ENCODE peak calls at places on chromosomes 16 and 17, in seven cellular contexts. One of them, this sample, is unnamed.

GRCh38 chr17:38703742-38704644 is 1.1 kb upstream of the MLLT6 start:
- DNase-seq in activated T-cell treated with anti-CD3 and anti-CD28 coated beads for 1 hour: peak; percentile 58
- DNase-seq in iPS-NIHi11: peak; percentile 88
- DNase-seq in amniotic stem cell: no peak
- DNase-seq in RCC 7860: no peak
- DNase-seq in NCI-H1436: peak; percentile 90
- DNase-seq in fibroblast of mammary gland: peak; percentile 26
- DNase-seq in this sample: peak; percentile 52

GRCh38 chr17:28481081-28481571 is 7.7 kb downstream of the SLC13A2 start:
- DNase-seq in activated T-cell treated with anti-CD3 and anti-CD28 coated beads for 1 hour: no peak
- DNase-seq in iPS-NIHi11: no peak
- DNase-seq in amniotic stem cell: no peak
- DNase-seq in RCC 7860: no peak
- DNase-seq in NCI-H1436: no peak
- DNase-seq in fibroblast of mammary gland: no peak
- DNase-seq in this sample: peak; percentile 11

GRCh38 chr17:33292184-33292980 is 713 bp downstream of the ASIC2 start:
- DNase-seq in activated T-cell treated with anti-CD3 and anti-CD28 coated beads for 1 hour: no peak
- DNase-seq in iPS-NIHi11: peak; percentile 73
- DNase-seq in amniotic stem cell: no peak
- DNase-seq in RCC 7860: no peak
- DNase-seq in NCI-H1436: no peak
- DNase-seq in fibroblast of mammary gland: peak; percentile 22
- DNase-seq in this sample: peak; percentile 48

GRCh38 chr17:64504769-64505319 is 1.2 kb downstream of the DDX5 start:
- DNase-seq in activated T-cell treated with anti-CD3 and anti-CD28 coated beads for 1 hour: no peak
- DNase-seq in iPS-NIHi11: no peak
- DNase-seq in amniotic stem cell: no peak
- DNase-seq in RCC 7860: no peak
- DNase-seq in NCI-H1436: no peak
- DNase-seq in fibroblast of mammary gland: peak; percentile 54
- DNase-seq in this sample: no peak

GRCh38 chr16:85331685-85332084 is 219.4 kb upstream of the CIBAR2 start:
- DNase-seq in activated T-cell treated with anti-CD3 and anti-CD28 coated beads for 1 hour: no peak
- DNase-seq in iPS-NIHi11: no peak
- DNase-seq in amniotic stem cell: no peak
- DNase-seq in RCC 7860: no peak
- DNase-seq in NCI-H1436: no peak
- DNase-seq in fibroblast of mammary gland: no peak
- DNase-seq in this sample: no peak

GRCh38 chr17:80790021-80790765 is 201.4 kb upstream of the CHMP6 start:
- DNase-seq in activated T-cell treated with anti-CD3 and anti-CD28 coated beads for 1 hour: no peak
- DNase-seq in iPS-NIHi11: no peak
- DNase-seq in amniotic stem cell: no peak
- DNase-seq in RCC 7860: no peak
- DNase-seq in NCI-H1436: no peak
- DNase-seq in fibroblast of mammary gland: no peak
- DNase-seq in this sample: no peak

GRCh38 chr16:64982581-64982980 is 139.3 kb downstream of the CDH11 start:
- DNase-seq in activated T-cell treated with anti-CD3 and anti-CD28 coated beads for 1 hour: no peak
- DNase-seq in iPS-NIHi11: no peak
- DNase-seq in amniotic stem cell: no peak
- DNase-seq in RCC 7860: no peak
- DNase-seq in NCI-H1436: no peak
- DNase-seq in fibroblast of mammary gland: peak; percentile 52
- DNase-seq in this sample: peak; percentile 54

GRCh38 chr16:82756283-82756599 is 129.5 kb downstream of the CDH13 start:
- DNase-seq in activated T-cell treated with anti-CD3 and anti-CD28 coated beads for 1 hour: no peak
- DNase-seq in iPS-NIHi11: no peak
- DNase-seq in amniotic stem cell: no peak
- DNase-seq in RCC 7860: no peak
- DNase-seq in NCI-H1436: no peak
- DNase-seq in fibroblast of mammary gland: peak; percentile 20
- DNase-seq in this sample: no peak

GRCh38 chr16:88118376-88118775 is 167.1 kb downstream of the BANP start:
- DNase-seq in activated T-cell treated with anti-CD3 and anti-CD28 coated beads for 1 hour: no peak
- DNase-seq in iPS-NIHi11: no peak
- DNase-seq in amniotic stem cell: no peak
- DNase-seq in RCC 7860: no peak
- DNase-seq in NCI-H1436: no peak
- DNase-seq in fibroblast of mammary gland: no peak
- DNase-seq in this sample: peak; percentile 11

GRCh38 chr16:50684823-50685455 is 3.8 kb upstream of the SNX20 start:
- DNase-seq in activated T-cell treated with anti-CD3 and anti-CD28 coated beads for 1 hour: no peak
- DNase-seq in iPS-NIHi11: no peak
- DNase-seq in amniotic stem cell: no peak
- DNase-seq in RCC 7860: no peak
- DNase-seq in NCI-H1436: no peak
- DNase-seq in fibroblast of mammary gland: no peak
- DNase-seq in this sample: no peak

GRCh38 chr17:74454197-74455024 is 12.0 kb upstream of the CD300A start:
- DNase-seq in activated T-cell treated with anti-CD3 and anti-CD28 coated beads for 1 hour: no peak
- DNase-seq in iPS-NIHi11: no peak
- DNase-seq in amniotic stem cell: no peak
- DNase-seq in RCC 7860: no peak
- DNase-seq in NCI-H1436: no peak
- DNase-seq in fibroblast of mammary gland: peak; percentile 57
- DNase-seq in this sample: peak; percentile 92

GRCh38 chr17:75260679-75261335 is 599 bp downstream of the GGA3 start:
- DNase-seq in activated T-cell treated with anti-CD3 and anti-CD28 coated beads for 1 hour: no peak
- DNase-seq in iPS-NIHi11: no peak
- DNase-seq in amniotic stem cell: no peak
- DNase-seq in RCC 7860: no peak
- DNase-seq in NCI-H1436: no peak
- DNase-seq in fibroblast of mammary gland: no peak
- DNase-seq in this sample: no peak

GRCh38 chr16:1764971-1765370 is 6.4 kb downstream of the NME3 start:
- DNase-seq in activated T-cell treated with anti-CD3 and anti-CD28 coated beads for 1 hour: no peak
- DNase-seq in iPS-NIHi11: no peak
- DNase-seq in amniotic stem cell: no peak
- DNase-seq in RCC 7860: no peak
- DNase-seq in NCI-H1436: no peak
- DNase-seq in fibroblast of mammary gland: no peak
- DNase-seq in this sample: no peak